ENCODE peak calls at places on chromosomes 5 and 9, in nine cellular contexts. A, L, J, X, C, Q, R, D and F are unnamed samples.

GRCh38 chr5:8188874-8189588 is 320.1 kb downstream of the MTRR start:
- DNase-seq in A (no peak), L (no peak), J (peak; percentile 44), X (no peak), C (no peak), Q (no peak), R (no peak), D (no peak), F (no peak)

GRCh38 chr5:122775713-122776084 is 819 bp downstream of the SNX2 start:
- DNase-seq in A (no peak), L (no peak), J (no peak), X (no peak), C (no peak), Q (no peak), R (no peak), D (no peak), F (no peak)

GRCh38 chr9:111945216-111945615 is 48.6 kb downstream of the UGCG start:
- DNase-seq in A (no peak), L (no peak), J (no peak), X (no peak), C (no peak), Q (no peak), R (no peak), D (peak; percentile 80), F (no peak)

GRCh38 chr9:4550777-4551476 is 60.7 kb downstream of the SLC1A1 start:
- DNase-seq in A (no peak), L (no peak), J (no peak), X (no peak), C (no peak), Q (no peak), R (no peak), D (no peak), F (peak; percentile 24)

GRCh38 chr5:54533541-54534179 is 16.1 kb downstream of the SNX18 start:
- DNase-seq in A (peak; percentile 45), L (no peak), J (peak; percentile 55), X (no peak), C (no peak), Q (no peak), R (no peak), D (no peak), F (peak; percentile 62)

GRCh38 chr5:6827815-6828214 is 114.6 kb downstream of the TENT4A start:
- DNase-seq in A (no peak), L (no peak), J (no peak), X (peak; percentile 37), C (peak; percentile 36), Q (no peak), R (no peak), D (no peak), F (no peak)

GRCh38 chr5:152688561-152689274 is 283.6 kb upstream of the NMUR2 start:
- DNase-seq in A (no peak), L (no peak), J (no peak), X (no peak), C (no peak), Q (no peak), R (no peak), D (peak; percentile 37), F (peak; percentile 28)

GRCh38 chr5:1541662-1542008 is 17.9 kb upstream of the LPCAT1 start:
- DNase-seq in A (no peak), L (no peak), J (no peak), X (no peak), C (peak; percentile 4), Q (no peak), R (no peak), D (no peak), F (no peak)

GRCh38 chr5:149381986-149382338 is 2.9 kb upstream of the IL17B start:
- DNase-seq in A (peak; percentile 89), L (peak; percentile 84), J (peak; percentile 82), X (peak; percentile 39), C (peak; percentile 75), Q (peak; percentile 84), R (peak; percentile 92), D (peak; percentile 66), F (peak; percentile 93)

GRCh38 chr9:33765411-33765810 is 29.9 kb upstream of the PRSS3 start:
- DNase-seq in A (no peak), L (no peak), J (no peak), X (no peak), C (no peak), Q (no peak), R (no peak), D (peak; percentile 76), F (no peak)

DNA sequence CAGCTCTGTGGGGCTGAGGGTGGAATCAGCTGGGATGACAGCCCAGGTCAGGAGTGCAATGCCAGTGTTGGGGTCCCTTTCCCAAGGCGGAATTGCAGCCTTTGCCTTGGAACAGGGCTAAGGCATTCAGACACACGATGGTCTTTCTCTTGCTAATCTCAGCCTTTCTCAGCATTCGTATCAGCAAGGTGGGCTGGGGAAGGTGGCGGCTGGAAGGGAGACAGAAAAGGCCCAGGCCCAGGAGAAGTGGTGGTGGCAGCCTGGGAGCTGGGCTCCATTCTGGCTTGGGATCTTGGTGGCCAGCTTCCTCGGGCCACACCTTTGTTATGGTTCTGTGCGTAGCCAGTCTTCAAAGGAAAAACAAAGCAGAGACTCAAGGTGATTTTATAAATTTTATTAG is 1.1 kb upstream of the ARHGEF28 start:
- DNase-seq in A (peak; percentile 27), L (no peak), J (no peak), X (no peak), C (no peak), Q (no peak), R (no peak), D (no peak), F (no peak)
- H3K27ac ChIP-seq in A (no peak overlapping the region), L (no peak overlapping the region), J (peak overlapping the region; percentile 99), X (no peak overlapping the region), C (no peak overlapping the region), Q (peak overlapping the region; percentile 36), R (no peak overlapping the region), D (no peak overlapping the region), F (no peak overlapping the region)

GRCh38 chr9:128899566-128900322 is 17.8 kb downstream of the LRRC8A start:
- DNase-seq in A (no peak), L (no peak), J (no peak), X (no peak), C (peak; percentile 21), Q (no peak), R (no peak), D (no peak), F (no peak)
- H3K27ac ChIP-seq in A (no peak overlapping the region), L (peak overlapping the region; percentile 44), J (peak overlapping the region; percentile 26), X (peak overlapping the region; percentile 35), C (peak overlapping the region; percentile 44), Q (peak overlapping the region; percentile 76), R (peak overlapping the region; percentile 4), D (no peak overlapping the region), F (peak overlapping the region; percentile 25)

GRCh38 chr5:73137575-73138530 is 17.5 kb downstream of the TMEM171 start:
- DNase-seq in A (no peak), L (no peak), J (no peak), X (no peak), C (no peak), Q (no peak), R (no peak), D (no peak), F (no peak)

GRCh38 chr5:73135021-73135420 is 14.6 kb downstream of the TMEM171 start:
- DNase-seq in A (no peak), L (no peak), J (no peak), X (no peak), C (no peak), Q (no peak), R (no peak), D (no peak), F (no peak)

GRCh38 chr5:73139485-73139884 is 19.1 kb downstream of the TMEM171 start:
- DNase-seq in A (no peak), L (no peak), J (no peak), X (no peak), C (no peak), Q (no peak), R (no peak), D (no peak), F (no peak)

GRCh38 chr5:73135429-73136276 is 15.3 kb downstream of the TMEM171 start:
- DNase-seq in A (no peak), L (no peak), J (no peak), X (no peak), C (no peak), Q (no peak), R (no peak), D (peak; percentile 24), F (no peak)

GRCh38 chr5:73136277-73136606 is 15.9 kb downstream of the TMEM171 start:
- DNase-seq in A (no peak), L (no peak), J (no peak), X (no peak), C (no peak), Q (no peak), R (no peak), D (no peak), F (no peak)
- H3K27ac ChIP-seq in A (no peak overlapping the region), L (no peak overlapping the region), J (no peak overlapping the region), X (no peak overlapping the region), C (no peak overlapping the region), Q (no peak overlapping the region), R (no peak overlapping the region), D (no peak overlapping the region), F (no peak overlapping the region)

DNA sequence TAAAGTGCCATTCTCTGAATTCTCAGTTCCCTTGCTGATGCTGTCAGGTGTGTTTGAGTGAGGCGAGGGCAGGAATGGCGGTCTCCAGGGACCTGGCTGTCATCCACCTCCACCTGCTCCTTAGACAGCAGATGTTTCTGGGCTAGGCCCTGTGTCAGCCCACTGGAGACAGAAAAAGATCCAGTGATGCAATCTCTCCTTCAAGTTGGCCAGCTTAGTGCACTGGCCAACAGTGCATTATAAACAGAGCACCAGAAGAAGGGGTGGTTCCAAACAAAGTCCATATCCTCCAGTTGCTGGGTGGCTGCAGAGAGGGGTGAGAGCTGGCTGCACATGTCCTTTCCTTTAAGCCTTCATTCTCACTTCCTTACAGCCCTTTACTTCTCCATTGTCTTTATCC is 26.5 kb downstream of the NANS start:
- DNase-seq in A (no peak), L (no peak), J (no peak), X (no peak), C (no peak), Q (no peak), R (no peak), D (no peak), F (no peak)
- H3K27ac ChIP-seq in A (no peak overlapping the region), L (peak overlapping the region; percentile 41), J (no peak overlapping the region), X (no peak overlapping the region), C (no peak overlapping the region), Q (no peak overlapping the region), R (no peak overlapping the region), D (no peak overlapping the region), F (no peak overlapping the region)